ENCODE peak calls at places on chromosomes 3 and 15, in six cellular contexts. T is activated CD4-positive, alpha-beta T cell treated with anti-CD3 and anti-CD28 coated beads, Interleukin-2, amount 50 U/mL, for 48 hours; K is GOT3; U is ACHN; Y is iPS DF 6.9; S is upper lobe of right lung. H is an unnamed sample.

GRCh38 chr3:18245721-18246120 is 179.4 kb downstream of the SATB1 start:
- DNase-seq in Y (no peak), U (no peak), T (no peak), K (no peak), S (no peak), H (no peak)

GRCh38 chr3:57803647-57804081 is 47.6 kb downstream of the SLMAP start:
- DNase-seq in K (peak), Y (no peak), U (peak), T (no peak), S (no peak), H (no peak)

GRCh38 chr3:188497021-188497420 is 343.1 kb downstream of the LPP start:
- DNase-seq in T (no peak), Y (no peak), U (no peak), S (no peak), K (no peak), H (no peak)

GRCh38 chr3:65153850-65154512 is 466.2 kb upstream of the ADAMTS9 start:
- DNase-seq in K (no peak), S (no peak), U (no peak), T (no peak), Y (no peak), H (no peak)

GRCh38 chr3:15428539-15428938 is 1.1 kb downstream of the EAF1 start:
- DNase-seq in Y (no peak), U (peak), S (no peak), K (no peak), T (peak), H (no peak)

GRCh38 chr3:145490088-145491055 is 670.6 kb downstream of the PLOD2 start:
- DNase-seq in T (no peak), K (no peak), U (peak), Y (no peak), S (no peak), H (no peak)

GRCh38 chr3:187031934-187032333 is 101.6 kb downstream of the ST6GAL1 start:
- DNase-seq in Y (no peak), S (no peak), U (no peak), T (no peak), K (no peak), H (no peak)

GRCh38 chr3:8644748-8645390 is at the start of gene SSUH2:
- DNase-seq in T (no peak), Y (no peak), K (no peak), S (no peak), U (no peak), H (no peak)

GRCh38 chr3:45499529-45499928 is 95.0 kb upstream of the LIMD1 start:
- DNase-seq in K (no peak), T (no peak), Y (no peak), S (no peak), U (peak), H (no peak)

GRCh38 chr15:58434334-58434888 is 2.6 kb downstream of the LIPC start:
- DNase-seq in Y (no peak), S (no peak), K (no peak), U (no peak), T (no peak), H (no peak)

GRCh38 chr15:90234519-90234988 is 545 bp downstream of the GDPGP1 start:
- DNase-seq in S (no peak), Y (no peak), T (no peak), U (peak), K (no peak), H (no peak)

GRCh38 chr3:58640700-58641372 is 25.7 kb downstream of the FAM3D start:
- DNase-seq in Y (peak), U (peak), T (peak), S (peak), K (no peak), H (peak)

GRCh38 chr3:50272911-50273688 is 4.2 kb downstream of the SEMA3B start:
- DNase-seq in S (peak), Y (no peak), U (peak), T (peak), K (peak), H (peak)

GRCh38 chr3:118988198-118988842 is 46.3 kb downstream of the IGSF11 start:
- DNase-seq in U (no peak), S (no peak), T (no peak), Y (no peak), K (no peak), H (no peak)

GRCh38 chr3:8937064-8938020 is 25.9 kb downstream of the RAD18 start:
- DNase-seq in Y (no peak), T (no peak), U (peak), K (no peak), S (no peak), H (no peak)

GRCh38 chr3:46393554-46394434 is 13.1 kb downstream of the CCR5AS start:
- DNase-seq in S (no peak), T (no peak), K (no peak), Y (no peak), U (no peak), H (no peak)

GRCh38 chr15:75786564-75786925 is 56.7 kb upstream of the UBE2Q2 start:
- DNase-seq in U (no peak), Y (no peak), K (no peak), S (no peak), T (no peak), H (no peak)

GRCh38 chr3:4981688-4982494 is 2.7 kb downstream of the BHLHE40 start:
- DNase-seq in K (no peak), U (peak), T (no peak), Y (no peak), S (no peak), H (no peak)

GRCh38 chr3:33240261-33240660 is 21.7 kb upstream of the SUSD5 start:
- DNase-seq in T (no peak), K (no peak), S (no peak), U (no peak), Y (no peak), H (no peak)

GRCh38 chr3:40152482-40153133 is 156.9 kb upstream of the EIF1B start:
- DNase-seq in Y (no peak), S (no peak), U (no peak), K (no peak), T (no peak), H (no peak)

GRCh38 chr3:45055411-45056143 is 29.5 kb downstream of the CLEC3B start:
- DNase-seq in S (no peak), K (no peak), U (peak), T (no peak), Y (no peak), H (no peak)

GRCh38 chr15:31442203-31443090 is 115.8 kb downstream of the KLF13 start:
- DNase-seq in S (no peak), U (peak), K (no peak), Y (no peak), T (no peak), H (no peak)

GRCh38 chr15:29035571-29036285 is 150.0 kb downstream of the APBA2 start:
- DNase-seq in T (no peak), Y (no peak), K (no peak), U (no peak), S (no peak), H (no peak)

GRCh38 chr15:39285663-39286062 is 295.2 kb upstream of the THBS1 start:
- DNase-seq in U (no peak), Y (no peak), T (no peak), K (no peak), S (no peak), H (no peak)

H was measured in central memory CD4-positive, alpha-beta T cell.